ENCODE peak calls at places on chromosomes 5 and 9, in eight cellular contexts. S, C, Q, X, A, J, K and Z are unnamed samples.

GRCh38 chr5:127919006-127919796 is 164.4 kb upstream of the SLC12A2 start:
- DNase-seq in S (no peak), C (no peak), Q (no peak), X (no peak), A (no peak), J (no peak), K (no peak), Z (no peak)

GRCh38 chr5:28214292-28214691 is 1175.9 kb upstream of the CDH9 start:
- DNase-seq in S (no peak), C (no peak), Q (no peak), X (no peak), A (no peak), J (no peak), K (no peak), Z (no peak)

GRCh38 chr5:10615693-10616092 is 51.8 kb downstream of the ANKRD33B start:
- DNase-seq in S (no peak), C (no peak), Q (no peak), X (no peak), A (no peak), J (no peak), K (no peak), Z (no peak)

GRCh38 chr9:100466828-100467220 is 6.1 kb upstream of the TMEFF1 start:
- DNase-seq in S (no peak), C (no peak), Q (no peak), X (no peak), A (no peak), J (no peak), K (no peak), Z (no peak)

GRCh38 chr9:37198034-37198718 is 77.8 kb downstream of the ZCCHC7 start:
- DNase-seq in S (no peak), C (no peak), Q (no peak), X (no peak), A (no peak), J (no peak), K (no peak), Z (no peak)

GRCh38 chr9:114308361-114308950 is 14.4 kb upstream of the ORM1 start:
- DNase-seq in S (no peak), C (peak), Q (no peak), X (peak), A (no peak), J (no peak), K (no peak), Z (no peak)

GRCh38 chr5:81819556-81820314 is 68.8 kb upstream of the SSBP2 start:
- DNase-seq in S (no peak), C (no peak), Q (no peak), X (no peak), A (peak), J (no peak), K (no peak), Z (no peak)

GRCh38 chr5:174935854-174936474 is 211.6 kb downstream of the MSX2 start:
- DNase-seq in S (peak), C (peak), Q (peak), X (peak), A (peak), J (peak), K (peak), Z (peak)

GRCh38 chr5:145975361-145976066 is 39.1 kb downstream of the SH3RF2 start:
- DNase-seq in S (no peak), C (no peak), Q (peak), X (no peak), A (peak), J (no peak), K (no peak), Z (no peak)

GRCh38 chr9:35397923-35398322 is 92.0 kb upstream of the RUSC2 start:
- DNase-seq in S (no peak), C (no peak), Q (no peak), X (no peak), A (no peak), J (no peak), K (no peak), Z (no peak)

GRCh38 chr5:43362725-43363435 is 49.3 kb downstream of the CCL28 start:
- DNase-seq in S (no peak), C (no peak), Q (no peak), X (no peak), A (no peak), J (no peak), K (no peak), Z (no peak)

GRCh38 chr9:80407220-80407619 is 835.5 kb downstream of the TLE4 start:
- DNase-seq in S (no peak), C (no peak), Q (no peak), X (no peak), A (no peak), J (no peak), K (no peak), Z (no peak)

GRCh38 chr9:2635922-2636321 is 14.3 kb downstream of the VLDLR start:
- DNase-seq in S (no peak), C (no peak), Q (no peak), X (no peak), A (no peak), J (no peak), K (no peak), Z (no peak)

GRCh38 chr5:179766021-179766725 is 27.6 kb upstream of the LTC4S start:
- DNase-seq in S (no peak), C (no peak), Q (no peak), X (no peak), A (peak), J (no peak), K (no peak), Z (peak)

GRCh38 chr5:167294861-167295685 is 996.4 kb upstream of the WWC1 start:
- DNase-seq in S (no peak), C (no peak), Q (peak), X (no peak), A (peak), J (no peak), K (no peak), Z (peak)

GRCh38 chr5:177109810-177110209 is 23.1 kb downstream of the FGFR4 start:
- DNase-seq in S (no peak), C (peak), Q (no peak), X (no peak), A (no peak), J (no peak), K (no peak), Z (peak)

GRCh38 chr5:36369092-36369737 is 67.5 kb upstream of the RANBP3L start:
- DNase-seq in S (no peak), C (no peak), Q (no peak), X (no peak), A (no peak), J (no peak), K (no peak), Z (peak)

GRCh38 chr5:144040615-144041394 is 129.7 kb downstream of the YIPF5 start:
- DNase-seq in S (no peak), C (no peak), Q (no peak), X (no peak), A (no peak), J (no peak), K (no peak), Z (no peak)

GRCh38 chr5:175711031-175711430 is 53.2 kb downstream of the HRH2 start:
- DNase-seq in S (no peak), C (no peak), Q (no peak), X (no peak), A (no peak), J (no peak), K (no peak), Z (no peak)

GRCh38 chr5:150338546-150338945 is 19.0 kb upstream of the TCOF1 start:
- DNase-seq in S (no peak), C (no peak), Q (no peak), X (no peak), A (no peak), J (no peak), K (no peak), Z (no peak)

GRCh38 chr9:98104445-98104881 is 14.6 kb downstream of the TRIM14 start:
- DNase-seq in S (no peak), C (no peak), Q (no peak), X (no peak), A (no peak), J (no peak), K (no peak), Z (no peak)

GRCh38 chr5:168818586-168818985 is 239.4 kb upstream of the PANK3 start:
- DNase-seq in S (no peak), C (no peak), Q (no peak), X (no peak), A (no peak), J (no peak), K (no peak), Z (no peak)

GRCh38 chr5:132496631-132497487 is 6.3 kb upstream of the IRF1 start:
- DNase-seq in S (peak), C (peak), Q (peak), X (peak), A (peak), J (peak), K (peak), Z (peak)

GRCh38 chr5:168481330-168481788 is 4.9 kb upstream of the RARS1 start:
- DNase-seq in S (no peak), C (no peak), Q (no peak), X (no peak), A (no peak), J (no peak), K (no peak), Z (no peak)

GRCh38 chr5:174223355-174223754 is 177.8 kb downstream of the NSG2 start:
- DNase-seq in S (no peak), C (no peak), Q (no peak), X (no peak), A (no peak), J (no peak), K (no peak), Z (no peak)

GRCh38 chr5:87069974-87070608 is 197.6 kb upstream of the RASA1 start:
- DNase-seq in S (peak), C (no peak), Q (peak), X (no peak), A (peak), J (no peak), K (no peak), Z (peak)

GRCh38 chr9:116756995-116757394 is 69.9 kb downstream of the TRIM32 start:
- DNase-seq in S (peak), C (no peak), Q (no peak), X (no peak), A (no peak), J (no peak), K (no peak), Z (no peak)